ENCODE peak calls at places on chromosomes 7 and 10, in six cellular contexts. C, I, W, K, V and P are unnamed samples.

GRCh38 chr10:72637398-72637857 is 11.5 kb upstream of the MICU1 start:
- DNase-seq in W (peak; percentile 61), K (no peak), V (peak; percentile 81), C (no peak), I (no peak), P (peak; percentile 12)

GRCh38 chr10:87973635-87974034 is 110.2 kb downstream of the PTEN start:
- DNase-seq in W (no peak), V (peak; percentile 70), C (no peak), K (no peak), I (no peak), P (no peak)

GRCh38 chr7:124155400-124156022 is 122.6 kb upstream of the TMEM229A start:
- DNase-seq in V (peak; percentile 3), I (peak; percentile 15), W (no peak), K (no peak), C (peak; percentile 15), P (peak; percentile 22)

GRCh38 chr7:139181404-139181803 is 49.6 kb upstream of the UBN2 start:
- DNase-seq in W (no peak), K (no peak), C (no peak), I (no peak), V (no peak), P (no peak)

GRCh38 chr7:74173866-74174605 is at the start of gene EIF4H:
- DNase-seq in C (peak; percentile 86), K (peak; percentile 99), I (peak; percentile 93), W (peak; percentile 91), V (peak; percentile 94), P (peak; percentile 76)

GRCh38 chr7:129482781-129483180 is 19.6 kb upstream of the SMKR1 start:
- DNase-seq in I (no peak), C (no peak), K (no peak), W (no peak), V (no peak), P (no peak)

GRCh38 chr10:61662794-61663259 is at the start of gene CABCOCO1:
- DNase-seq in C (peak; percentile 47), K (peak; percentile 80), W (peak; percentile 33), V (peak; percentile 71), I (peak; percentile 69), P (peak; percentile 34)

GRCh38 chr7:146961617-146962016 is 845.0 kb downstream of the CNTNAP2 start:
- DNase-seq in K (no peak), V (peak; percentile 93), W (peak; percentile 94), C (no peak), I (no peak), P (peak; percentile 33)

GRCh38 chr10:88880287-88881094 is 446 bp downstream of the STAMBPL1 start:
- DNase-seq in C (peak; percentile 51), W (peak; percentile 62), I (peak; percentile 62), V (peak; percentile 83), K (peak; percentile 90), P (peak; percentile 54)

GRCh38 chr10:22666287-22667092 is 47.9 kb downstream of the PIP4K2A start:
- DNase-seq in W (peak; percentile 48), C (no peak), V (peak; percentile 23), I (no peak), K (no peak), P (no peak)

GRCh38 chr7:102006695-102007094 is 189.3 kb downstream of the CUX1 start:
- DNase-seq in V (no peak), K (no peak), C (no peak), I (no peak), W (no peak), P (no peak)

GRCh38 chr7:102005933-102006332 is 188.5 kb downstream of the CUX1 start:
- DNase-seq in I (no peak), W (no peak), C (no peak), V (no peak), K (no peak), P (no peak)

GRCh38 chr7:102004831-102005230 is 187.4 kb downstream of the CUX1 start:
- DNase-seq in I (no peak), W (no peak), C (no peak), K (no peak), V (no peak), P (no peak)

GRCh38 chr7:102009628-102010027 is 192.2 kb downstream of the CUX1 start:
- DNase-seq in C (no peak), W (peak; percentile 50), I (no peak), V (peak; percentile 82), K (peak; percentile 18), P (peak; percentile 86)

GRCh38 chr7:102008535-102009262 is 191.3 kb downstream of the CUX1 start:
- DNase-seq in K (peak; percentile 24), W (no peak), I (no peak), V (no peak), C (no peak), P (peak; percentile 95)
- H3K27ac ChIP-seq in K (no peak overlapping the region), W (no peak overlapping the region), I (no peak overlapping the region), V (no peak overlapping the region), C (no peak overlapping the region), P (peak overlapping the region; percentile 67)

DNA sequence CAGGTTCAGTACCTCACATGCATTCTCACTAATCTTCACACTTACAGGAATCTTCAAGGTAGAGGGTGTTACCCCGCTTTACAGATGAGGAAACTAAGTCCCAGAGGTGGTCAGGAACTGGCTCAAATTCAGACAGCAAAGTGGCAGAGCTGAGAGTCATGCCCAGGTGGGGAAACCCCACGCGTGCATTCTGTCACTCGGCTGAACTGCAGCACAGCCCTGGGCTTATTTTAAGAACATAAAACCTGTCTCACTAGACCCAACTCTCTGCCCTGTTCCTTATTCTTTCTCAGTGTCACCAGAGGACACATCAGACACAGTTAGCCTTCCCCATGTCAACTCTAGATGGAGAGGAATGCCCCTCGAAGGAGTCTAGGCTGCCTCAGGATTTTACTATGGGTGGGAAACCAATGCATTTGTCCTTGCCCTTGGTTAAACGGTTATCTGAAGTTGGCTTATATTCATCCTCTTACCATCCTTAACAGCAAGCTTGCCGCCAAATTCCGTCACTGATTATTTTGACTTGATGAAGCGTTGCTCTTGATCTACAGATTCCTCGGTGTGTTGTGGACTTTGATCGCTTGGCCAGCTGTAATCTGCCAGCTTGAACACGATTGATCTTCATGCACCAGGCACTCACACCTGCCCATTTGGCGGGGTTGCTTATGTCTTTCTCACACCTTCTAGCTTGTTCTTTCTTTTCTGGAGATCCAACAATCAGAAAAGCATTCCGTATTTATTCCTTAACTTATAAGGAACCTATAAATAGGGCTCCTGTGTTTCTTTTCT is 627.9 kb downstream of the SDK1 start:
- DNase-seq in C (no peak), V (no peak), K (no peak), W (no peak), I (no peak), P (no peak)
- H3K27ac ChIP-seq in C (no peak overlapping the region), V (no peak overlapping the region), K (peak overlapping the region; percentile 56), W (no peak overlapping the region), I (no peak overlapping the region), P (no peak overlapping the region)

GRCh38 chr7:106464169-106464568 is 179.4 kb upstream of the NAMPT start:
- DNase-seq in C (no peak), V (no peak), I (no peak), K (no peak), W (no peak), P (no peak)
- H3K27ac ChIP-seq in C (no peak overlapping the region), V (no peak overlapping the region), I (no peak overlapping the region), K (no peak overlapping the region), W (no peak overlapping the region), P (no peak overlapping the region)

DNA sequence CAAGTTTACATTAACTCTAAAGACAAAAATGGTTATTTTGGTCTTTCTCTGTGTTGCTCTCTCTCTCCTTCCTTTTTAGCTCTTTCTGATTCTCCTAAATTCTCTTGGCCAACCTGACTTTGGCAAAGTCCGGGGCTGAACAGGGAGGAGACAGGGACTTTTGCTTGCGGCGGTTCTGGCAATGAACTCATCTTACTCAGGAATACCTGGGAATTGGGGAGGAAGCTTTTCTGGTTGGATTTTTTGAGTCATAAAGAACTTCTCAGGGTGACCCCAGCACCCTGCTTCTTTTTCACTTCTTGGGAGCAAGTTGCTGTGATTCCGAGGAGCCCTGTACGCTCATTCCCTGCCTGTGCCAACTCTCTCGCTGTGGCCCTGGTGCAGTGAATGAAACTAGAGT is 16.0 kb downstream of the GATA3 start:
- DNase-seq in V (peak; percentile 38), I (no peak), K (no peak), W (no peak), C (no peak), P (no peak)
- H3K27ac ChIP-seq in V (no peak overlapping the region), I (no peak overlapping the region), K (no peak overlapping the region), W (no peak overlapping the region), C (no peak overlapping the region), P (peak overlapping the region; percentile 67)

DNA sequence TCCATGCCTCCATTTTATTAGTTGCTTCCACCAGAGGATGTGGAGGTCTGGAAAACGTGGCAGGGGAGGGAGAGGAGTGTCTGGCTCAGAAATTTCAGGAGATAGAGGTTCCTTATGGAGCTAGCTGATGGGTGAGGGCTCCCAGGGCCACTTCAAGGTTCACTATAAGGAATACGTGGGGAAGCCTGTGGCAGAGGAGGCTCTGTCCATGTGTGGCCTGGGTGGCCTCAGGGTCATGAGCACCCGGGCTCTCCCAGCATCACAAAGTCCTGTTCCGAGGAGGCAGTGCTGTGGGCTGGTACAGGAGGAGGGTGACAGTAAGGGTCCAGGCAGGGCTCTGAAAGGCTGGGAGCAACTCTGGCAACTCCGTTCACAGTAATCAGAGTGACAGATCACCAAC is 24.6 kb downstream of the ARHGAP22 start:
- DNase-seq in I (no peak), C (no peak), K (no peak), V (no peak), W (no peak), P (no peak)
- H3K27ac ChIP-seq in I (no peak overlapping the region), C (no peak overlapping the region), K (no peak overlapping the region), V (no peak overlapping the region), W (no peak overlapping the region), P (no peak overlapping the region)